ENCODE peak calls at places on chromosomes 16 and 17, in nine cellular contexts. One of them, this sample, is unnamed.

GRCh38 chr16:56389554-56389953 is 35.8 kb downstream of the AMFR start:
- DNase-seq in cardiac muscle cell: no peak
- DNase-seq in astrocyte of the cerebellum: peak
- DNase-seq in H1: no peak
- DNase-seq in uterus: no peak
- DNase-seq in tibial artery: no peak
- DNase-seq in body of pancreas: no peak
- DNase-seq in endodermal cell: no peak
- DNase-seq in right lobe of liver: no peak
- DNase-seq in this sample: no peak

GRCh38 chr16:28597692-28598261 is 927 bp upstream of the SULT1A2 start:
- DNase-seq in cardiac muscle cell: peak
- DNase-seq in astrocyte of the cerebellum: no peak
- DNase-seq in tibial artery: no peak
- DNase-seq in endodermal cell: peak
- DNase-seq in H1: no peak
- DNase-seq in body of pancreas: peak
- DNase-seq in right lobe of liver: no peak
- DNase-seq in uterus: no peak
- DNase-seq in this sample: no peak

GRCh38 chr16:70700101-70701020 is 14.5 kb upstream of the MTSS2 start:
- DNase-seq in endodermal cell: no peak
- DNase-seq in body of pancreas: peak
- DNase-seq in cardiac muscle cell: no peak
- DNase-seq in right lobe of liver: peak
- DNase-seq in uterus: peak
- DNase-seq in H1: no peak
- DNase-seq in astrocyte of the cerebellum: peak
- DNase-seq in tibial artery: peak
- DNase-seq in this sample: peak

GRCh38 chr17:51147641-51148040 is 5.7 kb upstream of the NME1 start:
- DNase-seq in uterus: no peak
- DNase-seq in H1: no peak
- DNase-seq in right lobe of liver: no peak
- DNase-seq in endodermal cell: no peak
- DNase-seq in body of pancreas: no peak
- DNase-seq in astrocyte of the cerebellum: no peak
- DNase-seq in tibial artery: no peak
- DNase-seq in cardiac muscle cell: no peak
- DNase-seq in this sample: no peak

GRCh38 chr17:79740413-79740812 is 9.7 kb downstream of the ENPP7 start:
- DNase-seq in astrocyte of the cerebellum: no peak
- DNase-seq in body of pancreas: peak
- DNase-seq in tibial artery: no peak
- DNase-seq in cardiac muscle cell: peak
- DNase-seq in endodermal cell: no peak
- DNase-seq in right lobe of liver: no peak
- DNase-seq in uterus: no peak
- DNase-seq in H1: no peak
- DNase-seq in this sample: no peak

GRCh38 chr17:7851438-7852261 is 3.2 kb upstream of the TMEM88 start:
- DNase-seq in endodermal cell: peak
- DNase-seq in cardiac muscle cell: peak
- DNase-seq in right lobe of liver: peak
- DNase-seq in H1: peak
- DNase-seq in astrocyte of the cerebellum: no peak
- DNase-seq in body of pancreas: peak
- DNase-seq in tibial artery: peak
- DNase-seq in uterus: peak
- DNase-seq in this sample: peak

GRCh38 chr17:79814966-79815835 is 18.3 kb upstream of the CBX8 start:
- DNase-seq in cardiac muscle cell: no peak
- DNase-seq in uterus: no peak
- DNase-seq in right lobe of liver: peak
- DNase-seq in endodermal cell: peak
- DNase-seq in astrocyte of the cerebellum: no peak
- DNase-seq in body of pancreas: peak
- DNase-seq in H1: peak
- DNase-seq in tibial artery: no peak
- DNase-seq in this sample: no peak

GRCh38 chr17:82962163-82962720 is 117.2 kb upstream of the METRNL start:
- DNase-seq in endodermal cell: no peak
- DNase-seq in cardiac muscle cell: no peak
- DNase-seq in right lobe of liver: no peak
- DNase-seq in H1: no peak
- DNase-seq in tibial artery: no peak
- DNase-seq in body of pancreas: no peak
- DNase-seq in astrocyte of the cerebellum: no peak
- DNase-seq in uterus: no peak
- DNase-seq in this sample: no peak

GRCh38 chr17:47789611-47790520 is 31.7 kb downstream of the OSBPL7 start:
- DNase-seq in cardiac muscle cell: peak
- DNase-seq in endodermal cell: peak
- DNase-seq in H1: peak
- DNase-seq in right lobe of liver: peak
- DNase-seq in body of pancreas: peak
- DNase-seq in tibial artery: no peak
- DNase-seq in astrocyte of the cerebellum: no peak
- DNase-seq in uterus: no peak
- DNase-seq in this sample: peak
- TF ChIP-seq CTCF in cardiac muscle cell: peak
- TF ChIP-seq CTCF in endodermal cell: peak
- TF ChIP-seq CTCF in H1: peak
- TF ChIP-seq CTCF in right lobe of liver: peak
- TF ChIP-seq CTCF in body of pancreas: peak
- TF ChIP-seq CTCF in tibial artery: peak
- TF ChIP-seq CTCF in astrocyte of the cerebellum: peak
- TF ChIP-seq CTCF in uterus: peak
- TF ChIP-seq CTCF in this sample: peak

GRCh38 chr17:43914451-43914850 is 7.1 kb upstream of the MPP2 start:
- DNase-seq in uterus: no peak
- DNase-seq in cardiac muscle cell: no peak
- DNase-seq in endodermal cell: no peak
- DNase-seq in astrocyte of the cerebellum: no peak
- DNase-seq in H1: no peak
- DNase-seq in tibial artery: no peak
- DNase-seq in body of pancreas: no peak
- DNase-seq in right lobe of liver: no peak
- DNase-seq in this sample: no peak
- TF ChIP-seq CTCF in uterus: no peak
- TF ChIP-seq CTCF in cardiac muscle cell: no peak
- TF ChIP-seq CTCF in endodermal cell: no peak
- TF ChIP-seq CTCF in astrocyte of the cerebellum: no peak
- TF ChIP-seq CTCF in H1: no peak
- TF ChIP-seq CTCF in tibial artery: no peak
- TF ChIP-seq CTCF in body of pancreas: no peak
- TF ChIP-seq CTCF in right lobe of liver: no peak
- TF ChIP-seq CTCF in this sample: no peak

GRCh38 chr16:64089697-64090096 is 1032.2 kb downstream of the CDH11 start:
- DNase-seq in cardiac muscle cell: peak
- DNase-seq in body of pancreas: peak
- DNase-seq in uterus: no peak
- DNase-seq in H1: no peak
- DNase-seq in right lobe of liver: no peak
- DNase-seq in tibial artery: no peak
- DNase-seq in endodermal cell: peak
- DNase-seq in astrocyte of the cerebellum: no peak
- DNase-seq in this sample: no peak
- TF ChIP-seq CTCF in cardiac muscle cell: peak
- TF ChIP-seq CTCF in body of pancreas: peak
- TF ChIP-seq CTCF in uterus: peak
- TF ChIP-seq CTCF in H1: peak
- TF ChIP-seq CTCF in right lobe of liver: peak
- TF ChIP-seq CTCF in tibial artery: peak
- TF ChIP-seq CTCF in endodermal cell: peak
- TF ChIP-seq CTCF in astrocyte of the cerebellum: peak
- TF ChIP-seq CTCF in this sample: peak

GRCh38 chr17:38403491-38403890 is 24.8 kb upstream of the ARHGAP23 start:
- DNase-seq in astrocyte of the cerebellum: no peak
- DNase-seq in body of pancreas: no peak
- DNase-seq in uterus: no peak
- DNase-seq in endodermal cell: peak
- DNase-seq in cardiac muscle cell: no peak
- DNase-seq in right lobe of liver: no peak
- DNase-seq in H1: no peak
- DNase-seq in tibial artery: no peak
- DNase-seq in this sample: no peak

GRCh38 chr17:38401459-38401858 is 26.8 kb upstream of the ARHGAP23 start:
- DNase-seq in H1: no peak
- DNase-seq in right lobe of liver: no peak
- DNase-seq in endodermal cell: no peak
- DNase-seq in cardiac muscle cell: no peak
- DNase-seq in astrocyte of the cerebellum: no peak
- DNase-seq in tibial artery: no peak
- DNase-seq in uterus: no peak
- DNase-seq in body of pancreas: no peak
- DNase-seq in this sample: no peak

GRCh38 chr17:38404174-38404943 is 23.9 kb upstream of the ARHGAP23 start:
- DNase-seq in astrocyte of the cerebellum: no peak
- DNase-seq in cardiac muscle cell: no peak
- DNase-seq in tibial artery: no peak
- DNase-seq in endodermal cell: peak
- DNase-seq in uterus: no peak
- DNase-seq in right lobe of liver: no peak
- DNase-seq in body of pancreas: no peak
- DNase-seq in H1: peak
- DNase-seq in this sample: no peak

GRCh38 chr17:38402897-38403296 is 25.4 kb upstream of the ARHGAP23 start:
- DNase-seq in body of pancreas: no peak
- DNase-seq in astrocyte of the cerebellum: no peak
- DNase-seq in tibial artery: no peak
- DNase-seq in endodermal cell: peak
- DNase-seq in right lobe of liver: no peak
- DNase-seq in H1: no peak
- DNase-seq in cardiac muscle cell: no peak
- DNase-seq in uterus: no peak
- DNase-seq in this sample: no peak

DNA sequence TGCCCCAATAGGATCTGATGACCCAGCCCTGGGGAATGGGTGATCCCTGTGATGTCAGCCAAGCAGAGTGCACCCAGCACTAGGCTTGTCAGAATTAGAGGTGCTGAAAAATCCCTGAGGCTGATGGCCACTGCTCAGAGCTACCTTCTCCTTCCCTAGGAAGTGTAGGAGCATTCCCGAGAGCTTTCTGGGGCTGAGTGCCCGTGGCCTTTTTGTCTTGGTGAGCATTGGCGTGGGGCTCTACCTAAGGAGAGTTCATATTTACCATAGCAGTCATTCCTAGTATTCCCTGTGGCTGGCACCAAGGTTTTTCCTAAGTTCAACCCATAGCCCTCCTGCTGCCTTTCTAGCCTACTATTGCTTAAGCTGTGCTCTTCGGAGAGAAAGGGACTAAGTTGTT is 22.6 kb upstream of the ARHGAP23 start:
- DNase-seq in cardiac muscle cell: no peak
- DNase-seq in body of pancreas: no peak
- DNase-seq in astrocyte of the cerebellum: no peak
- DNase-seq in H1: no peak
- DNase-seq in tibial artery: no peak
- DNase-seq in uterus: no peak
- DNase-seq in right lobe of liver: no peak
- DNase-seq in endodermal cell: no peak
- DNase-seq in this sample: no peak
- TF ChIP-seq CTCF in cardiac muscle cell: no peak
- TF ChIP-seq CTCF in body of pancreas: no peak
- TF ChIP-seq CTCF in astrocyte of the cerebellum: no peak
- TF ChIP-seq CTCF in H1: no peak
- TF ChIP-seq CTCF in tibial artery: no peak
- TF ChIP-seq CTCF in uterus: no peak
- TF ChIP-seq CTCF in right lobe of liver: no peak
- TF ChIP-seq CTCF in endodermal cell: no peak
- TF ChIP-seq CTCF in this sample: no peak